ENCODE peak calls at places on chromosome 18, in six cellular contexts. L, V, Y, O, F and Q are unnamed samples.
A peak's percentile ranks its signal among the peaks of the same experiment; 100 is the strongest.

GRCh38 chr18:6982398-6982797 is 135.2 kb downstream of the LAMA1 start:
- DNase-seq in V (no peak), O (no peak), L (no peak), F (no peak), Y (no peak), Q (no peak)

GRCh38 chr18:43279015-43279758 is 1.9 kb upstream of the SYT4 start:
- DNase-seq in Y (peak; percentile 36), L (no peak), F (peak; percentile 33), O (peak; percentile 22), V (peak; percentile 62), Q (peak; percentile 25)

GRCh38 chr18:23718243-23718720 is 29.0 kb downstream of the LAMA3 start:
- DNase-seq in F (no peak), O (peak; percentile 38), L (peak; percentile 31), V (no peak), Y (no peak), Q (no peak)

GRCh38 chr18:21656402-21656801 is 44.3 kb downstream of the SNRPD1 start:
- DNase-seq in F (no peak), O (peak; percentile 24), Y (no peak), L (peak; percentile 71), V (no peak), Q (no peak)

GRCh38 chr18:77124452-77124922 is 8.1 kb downstream of the MBP start:
- DNase-seq in Y (no peak), L (no peak), O (no peak), F (no peak), V (no peak), Q (no peak)

GRCh38 chr18:32213693-32214092 is 23.9 kb downstream of the MEP1B start:
- DNase-seq in O (no peak), F (no peak), L (no peak), V (no peak), Y (no peak), Q (peak; percentile 53)

GRCh38 chr18:22169011-22169888 is at the start of gene GATA6:
- DNase-seq in O (peak; percentile 95), L (peak; percentile 95), F (peak; percentile 85), V (peak; percentile 92), Y (peak; percentile 77), Q (peak; percentile 96)

GRCh38 chr18:79494936-79495335 is 99.2 kb downstream of the NFATC1 start:
- DNase-seq in F (no peak), Y (no peak), O (no peak), V (no peak), L (no peak), Q (no peak)

GRCh38 chr18:11245889-11246288 is 96.5 kb upstream of the PIEZO2 start:
- DNase-seq in Y (no peak), L (no peak), O (peak; percentile 36), F (no peak), V (no peak), Q (peak; percentile 30)

GRCh38 chr18:74692367-74693013 is 94.8 kb downstream of the ZNF407 start:
- DNase-seq in Y (no peak), F (no peak), O (no peak), V (no peak), L (no peak), Q (no peak)

GRCh38 chr18:79902640-79903039 is 48.8 kb downstream of the SLC66A2 start:
- DNase-seq in Y (no peak), F (no peak), L (no peak), O (no peak), V (no peak), Q (no peak)

GRCh38 chr18:61825386-61825785 is 67.4 kb downstream of the RNF152 start:
- DNase-seq in V (no peak), Y (no peak), F (no peak), O (no peak), L (no peak), Q (no peak)

GRCh38 chr18:79900610-79901570 is 50.6 kb downstream of the SLC66A2 start:
- DNase-seq in L (no peak), Y (no peak), V (no peak), F (no peak), O (no peak), Q (no peak)

GRCh38 chr18:3207565-3207964 is 12.2 kb downstream of the MYOM1 start:
- DNase-seq in L (no peak), Y (peak; percentile 55), V (no peak), F (peak; percentile 18), O (no peak), Q (peak; percentile 40)

GRCh38 chr18:79971211-79971952 is 6.9 kb downstream of the HSBP1L1 start:
- DNase-seq in F (no peak), O (no peak), Y (no peak), V (no peak), L (no peak), Q (no peak)

GRCh38 chr18:64017870-64018269 is 48.0 kb downstream of the SERPINB8 start:
- DNase-seq in O (peak; percentile 39), L (peak; percentile 39), F (peak; percentile 20), Y (no peak), V (peak; percentile 45), Q (peak; percentile 46)

GRCh38 chr18:46554406-46554805 is 102.6 kb downstream of the LOXHD1 start:
- DNase-seq in Y (no peak), L (no peak), O (no peak), F (no peak), V (no peak), Q (no peak)

GRCh38 chr18:44713435-44713834 is 32.7 kb downstream of the SETBP1 start:
- DNase-seq in F (no peak), V (no peak), O (no peak), Y (no peak), L (no peak), Q (no peak)

GRCh38 chr18:55405655-55406373 is 182.2 kb downstream of the TCF4 start:
- DNase-seq in Y (peak; percentile 54), F (peak; percentile 69), L (peak; percentile 97), V (peak; percentile 12), O (peak; percentile 96), Q (peak; percentile 89)

GRCh38 chr18:2908946-2909335 is 62.1 kb downstream of the EMILIN2 start:
- DNase-seq in L (no peak), O (no peak), V (no peak), Y (no peak), F (no peak), Q (no peak)

DNA sequence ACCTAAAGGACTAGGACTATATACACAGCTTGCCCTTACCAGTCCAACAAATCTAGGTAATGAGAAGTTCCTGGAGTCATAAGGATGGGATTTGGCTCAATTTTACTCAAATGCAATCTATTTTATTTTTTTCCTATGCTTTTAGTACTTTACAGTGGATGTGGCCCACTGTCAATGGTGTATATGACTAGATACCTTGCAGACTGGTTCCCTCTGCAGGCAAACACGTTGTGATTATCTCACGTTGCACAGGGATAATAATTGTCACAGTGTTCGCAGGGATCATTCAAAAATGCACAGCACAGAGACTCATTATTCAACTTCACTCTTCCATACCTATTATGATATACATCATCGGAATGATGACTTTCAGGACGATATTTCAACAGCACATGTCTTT is 359.7 kb downstream of the MBD2 start:
- DNase-seq in Y (no peak), O (no peak), L (no peak), V (no peak), F (no peak), Q (no peak)
- TF ChIP-seq CTCF in Y (no peak), O (no peak), L (no peak), V (peak; percentile 23), F (no peak), Q (peak; percentile 37)

DNA sequence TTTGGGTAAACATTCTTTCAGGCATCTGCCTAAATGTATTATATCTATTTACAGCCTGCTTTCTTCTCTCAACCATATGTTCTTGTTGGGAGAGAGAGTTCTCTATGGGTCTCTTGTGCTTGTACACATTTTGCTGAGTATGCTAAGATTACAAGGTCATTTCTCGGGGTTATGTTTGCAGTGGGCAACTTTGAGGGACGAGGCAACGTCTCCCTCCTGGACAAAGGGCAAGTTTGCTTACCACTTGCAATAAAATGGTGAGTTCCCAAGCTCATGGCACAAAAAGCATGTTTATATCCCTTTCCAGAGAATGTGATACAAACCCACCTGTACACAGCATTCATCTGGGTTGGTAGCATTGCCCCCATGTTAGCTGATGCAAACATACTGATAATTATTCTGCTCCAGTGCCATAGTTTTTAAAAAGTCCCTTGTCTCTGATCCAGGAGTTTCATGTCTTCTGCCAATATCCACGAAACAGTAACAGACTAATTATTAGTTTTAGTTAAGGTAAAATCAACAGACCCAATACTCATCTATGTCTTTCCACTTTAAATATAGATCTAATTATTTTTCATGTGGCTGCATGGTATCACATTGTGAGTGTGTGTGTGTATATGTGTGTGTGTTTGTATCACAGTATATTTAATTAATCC is 84.2 kb upstream of the MAPK4 start:
- DNase-seq in Y (no peak), V (no peak), F (no peak), O (no peak), L (no peak), Q (no peak)
- H3K4me2 ChIP-seq in Y (no peak overlapping the region), V (no peak overlapping the region), F (no peak overlapping the region), O (no peak overlapping the region), L (no peak overlapping the region), Q (peak overlapping the region; percentile 22)

GRCh38 chr18:49564435-49564834 is 2.6 kb downstream of the LIPG start:
- DNase-seq in Y (no peak), V (no peak), F (no peak), O (no peak), L (no peak), Q (no peak)
- TF ChIP-seq CTCF in Y (no peak), V (no peak), F (no peak), O (no peak), L (no peak), Q (no peak)

GRCh38 chr18:48990497-48991298 is 39.9 kb upstream of the SMAD7 start:
- DNase-seq in V (no peak), L (no peak), Y (peak; percentile 82), F (peak; percentile 53), O (peak; percentile 44), Q (peak; percentile 75)
- H3K4me2 ChIP-seq in V (no peak overlapping the region), L (no peak overlapping the region), Y (peak overlapping the region; percentile 81), F (peak overlapping the region; percentile 68), O (peak overlapping the region; percentile 44), Q (no peak overlapping the region)

DNA sequence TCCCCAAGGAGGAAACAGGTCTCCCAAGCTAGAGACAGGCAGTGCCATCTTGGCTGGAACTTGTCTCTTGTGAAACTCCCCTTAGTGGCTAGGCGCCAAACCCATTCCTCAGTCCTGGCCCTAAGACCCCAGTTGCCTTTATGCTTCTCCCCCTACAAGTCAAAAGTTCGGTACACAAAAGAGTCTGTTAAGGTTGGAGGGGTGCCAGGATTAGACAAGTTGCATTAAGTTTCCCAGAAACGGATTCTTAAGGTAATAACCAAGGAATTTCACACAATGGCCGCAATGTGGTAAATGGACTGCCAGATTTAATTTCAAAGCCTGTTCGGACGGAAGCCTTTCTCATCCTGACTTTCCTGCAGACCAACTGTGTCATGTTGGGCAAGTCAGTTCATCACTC is 80.7 kb downstream of the CCBE1 start:
- DNase-seq in F (no peak), O (no peak), Y (no peak), L (no peak), V (no peak), Q (no peak)
- TF ChIP-seq CTCF in F (no peak), O (no peak), Y (no peak), L (no peak), V (no peak), Q (no peak)

DNA sequence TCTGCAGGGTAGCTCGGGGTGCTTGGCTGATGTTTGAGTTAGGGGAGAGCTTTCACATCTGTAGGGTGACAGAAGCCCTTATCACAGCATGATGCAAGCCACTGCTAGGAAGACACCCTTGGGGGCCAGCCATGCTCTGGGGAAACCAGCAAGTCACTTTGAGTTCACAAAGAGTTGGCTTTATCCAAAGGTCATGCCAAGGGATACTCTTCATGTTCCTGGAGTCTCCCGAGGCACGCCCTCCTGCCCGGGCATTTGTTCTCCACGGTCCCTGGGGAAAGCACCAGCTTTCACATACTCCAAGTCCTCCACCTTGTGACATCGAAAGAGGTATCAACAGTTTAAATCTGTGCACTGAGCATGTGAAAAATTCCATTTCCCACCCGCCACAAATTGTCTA is 227.7 kb downstream of the VAPA start:
- DNase-seq in L (no peak), Y (peak; percentile 59), O (no peak), V (no peak), F (peak; percentile 58), Q (no peak)
- H3K4me2 ChIP-seq in L (peak overlapping the region; percentile 23), Y (peak overlapping the region; percentile 64), O (no peak overlapping the region), V (no peak overlapping the region), F (peak overlapping the region; percentile 74), Q (peak overlapping the region; percentile 47)